ENCODE peak calls at places on chromosomes 11 and 22, in four cellular contexts. One of them, this sample, is unnamed. For H3K4me1, the result is how much of the 10 kb centered on the place peaks cover.

GRCh38 chr22:28906312-28906711 is 22.9 kb downstream of the ZNRF3 start:
- DNase-seq in H1: no peak
- DNase-seq in tibial nerve: no peak
- DNase-seq in adrenal gland: no peak
- DNase-seq in this sample: no peak

GRCh38 chr11:75949023-75949672 is 134.1 kb downstream of the UVRAG start:
- DNase-seq in tibial nerve: no peak
- DNase-seq in adrenal gland: no peak
- DNase-seq in H1: no peak
- DNase-seq in this sample: no peak

GRCh38 chr11:31355131-31355530 is 14.4 kb downstream of the DCDC1 start:
- DNase-seq in tibial nerve: no peak
- DNase-seq in H1: no peak
- DNase-seq in adrenal gland: no peak
- DNase-seq in this sample: no peak

GRCh38 chr11:35223429-35223828 is 84.5 kb downstream of the CD44 start:
- DNase-seq in adrenal gland: no peak
- DNase-seq in tibial nerve: no peak
- DNase-seq in H1: no peak
- DNase-seq in this sample: no peak

GRCh38 chr11:35907648-35908431 is 36.0 kb upstream of the LDLRAD3 start:
- DNase-seq in adrenal gland: peak
- DNase-seq in tibial nerve: no peak
- DNase-seq in H1: no peak
- DNase-seq in this sample: no peak

GRCh38 chr11:86800076-86800955 is at the start of gene PRSS23:
- DNase-seq in adrenal gland: peak
- DNase-seq in tibial nerve: peak
- DNase-seq in H1: peak
- DNase-seq in this sample: peak

GRCh38 chr11:117882539-117882938 is 6.1 kb upstream of the FXYD6 start:
- DNase-seq in H1: no peak
- DNase-seq in adrenal gland: peak
- DNase-seq in tibial nerve: no peak
- DNase-seq in this sample: no peak

GRCh38 chr22:43007519-43008102 is 7.3 kb downstream of the PACSIN2 start:
- DNase-seq in tibial nerve: no peak
- DNase-seq in adrenal gland: no peak
- DNase-seq in H1: no peak
- DNase-seq in this sample: no peak

GRCh38 chr11:125401235-125401634 is 94.8 kb downstream of the FEZ1 start:
- DNase-seq in adrenal gland: no peak
- DNase-seq in H1: no peak
- DNase-seq in tibial nerve: no peak
- DNase-seq in this sample: no peak

GRCh38 chr11:131025421-131026126 is 109.3 kb upstream of the SNX19 start:
- DNase-seq in H1: no peak
- DNase-seq in tibial nerve: no peak
- DNase-seq in adrenal gland: no peak
- DNase-seq in this sample: no peak

GRCh38 chr11:88288560-88288959 is 49.0 kb downstream of the CTSC start:
- DNase-seq in adrenal gland: no peak
- DNase-seq in H1: no peak
- DNase-seq in tibial nerve: no peak
- DNase-seq in this sample: no peak

GRCh38 chr11:100816823-100817222 is 129.7 kb downstream of the ARHGAP42 start:
- DNase-seq in adrenal gland: no peak
- DNase-seq in H1: no peak
- DNase-seq in tibial nerve: no peak
- DNase-seq in this sample: no peak

GRCh38 chr11:9849384-9849783 is 185.5 kb downstream of the SWAP70 start:
- DNase-seq in tibial nerve: no peak
- DNase-seq in H1: no peak
- DNase-seq in adrenal gland: no peak
- DNase-seq in this sample: no peak

GRCh38 chr11:106482920-106483761 is 405.7 kb downstream of the AASDHPPT start:
- DNase-seq in tibial nerve: no peak
- DNase-seq in H1: no peak
- DNase-seq in adrenal gland: no peak
- DNase-seq in this sample: no peak

GRCh38 chr11:112025682-112026081 is 474 bp downstream of the DLAT start:
- DNase-seq in H1: no peak
- DNase-seq in tibial nerve: no peak
- DNase-seq in adrenal gland: no peak
- DNase-seq in this sample: no peak

GRCh38 chr11:12505183-12505582 is 127.8 kb downstream of the PARVA start:
- DNase-seq in adrenal gland: no peak
- DNase-seq in tibial nerve: no peak
- DNase-seq in H1: peak
- DNase-seq in this sample: no peak

GRCh38 chr11:61918251-61919112 is 1.1 kb upstream of the RAB3IL1 start:
- DNase-seq in adrenal gland: peak
- DNase-seq in tibial nerve: no peak
- DNase-seq in H1: no peak
- DNase-seq in this sample: no peak

GRCh38 chr11:94871491-94872185 is 101.7 kb downstream of the CWC15 start:
- DNase-seq in H1: no peak
- DNase-seq in tibial nerve: no peak
- DNase-seq in adrenal gland: no peak
- DNase-seq in this sample: no peak

GRCh38 chr11:78168539-78169477 is 19.6 kb downstream of the KCTD21 start:
- DNase-seq in tibial nerve: peak
- DNase-seq in H1: no peak
- DNase-seq in adrenal gland: peak
- DNase-seq in this sample: peak

GRCh38 chr11:102955624-102956023 is at the start of gene MMP13:
- DNase-seq in H1: no peak
- DNase-seq in adrenal gland: no peak
- DNase-seq in tibial nerve: no peak
- DNase-seq in this sample: no peak

GRCh38 chr11:127564803-127565202 is 564.2 kb upstream of the KIRREL3 start:
- DNase-seq in tibial nerve: no peak
- DNase-seq in H1: no peak
- DNase-seq in adrenal gland: no peak
- DNase-seq in this sample: no peak

GRCh38 chr11:119108857-119109221 is 1.7 kb downstream of the C2CD2L start:
- DNase-seq in tibial nerve: no peak
- DNase-seq in adrenal gland: no peak
- DNase-seq in H1: no peak
- DNase-seq in this sample: no peak

GRCh38 chr11:119109843-119110242 is 2.7 kb downstream of the C2CD2L start:
- DNase-seq in adrenal gland: no peak
- DNase-seq in H1: no peak
- DNase-seq in tibial nerve: no peak
- DNase-seq in this sample: no peak

GRCh38 chr11:119108151-119108856 is 1.2 kb downstream of the C2CD2L start:
- DNase-seq in H1: peak
- DNase-seq in tibial nerve: no peak
- DNase-seq in adrenal gland: no peak
- DNase-seq in this sample: no peak

GRCh38 chr11:119107538-119108150 is 500 bp downstream of the C2CD2L start:
- DNase-seq in tibial nerve: no peak
- DNase-seq in H1: no peak
- DNase-seq in adrenal gland: no peak
- DNase-seq in this sample: no peak

GRCh38 chr11:119106564-119107537 is at the start of gene C2CD2L:
- DNase-seq in adrenal gland: peak
- DNase-seq in tibial nerve: peak
- DNase-seq in H1: peak
- DNase-seq in this sample: peak
- TF ChIP-seq POLR2A in adrenal gland: peak
- TF ChIP-seq POLR2A in tibial nerve: peak
- TF ChIP-seq POLR2A in H1: no peak
- TF ChIP-seq POLR2A in this sample: peak

GRCh38 chr22:19126309-19126666 is 4.1 kb upstream of the DGCR2 start:
- DNase-seq in tibial nerve: no peak
- DNase-seq in adrenal gland: no peak
- DNase-seq in H1: no peak
- DNase-seq in this sample: no peak
- H3K27ac ChIP-seq in tibial nerve: no peak
- H3K27ac ChIP-seq in adrenal gland: no peak
- H3K27ac ChIP-seq in H1: no peak
- H3K27ac ChIP-seq in this sample: no peak

GRCh38 chr22:37894939-37895670 is 11.0 kb upstream of the MICALL1 start:
- DNase-seq in tibial nerve: no peak
- DNase-seq in adrenal gland: no peak
- DNase-seq in H1: peak
- DNase-seq in this sample: no peak
- H3K4me1 ChIP-seq in tibial nerve: half or more
- H3K4me1 ChIP-seq in adrenal gland: under half
- H3K4me1 ChIP-seq in H1: under half
- H3K4me1 ChIP-seq in this sample: under half

GRCh38 chr11:45180158-45180887 is 33.9 kb downstream of the PRDM11 start:
- DNase-seq in H1: peak
- DNase-seq in adrenal gland: peak
- DNase-seq in tibial nerve: no peak
- DNase-seq in this sample: peak
- TF ChIP-seq POLR2A in H1: no peak
- TF ChIP-seq POLR2A in adrenal gland: peak
- TF ChIP-seq POLR2A in tibial nerve: no peak
- TF ChIP-seq POLR2A in this sample: no peak

GRCh38 chr11:74717211-74717997 is 13.8 kb downstream of the CHRDL2 start:
- DNase-seq in tibial nerve: no peak
- DNase-seq in H1: no peak
- DNase-seq in adrenal gland: no peak
- DNase-seq in this sample: no peak

GRCh38 chr11:74723511-74723910 is 7.7 kb downstream of the CHRDL2 start:
- DNase-seq in H1: no peak
- DNase-seq in tibial nerve: no peak
- DNase-seq in adrenal gland: no peak
- DNase-seq in this sample: no peak

GRCh38 chr11:74719011-74719410 is 12.2 kb downstream of the CHRDL2 start:
- DNase-seq in tibial nerve: no peak
- DNase-seq in adrenal gland: no peak
- DNase-seq in H1: no peak
- DNase-seq in this sample: no peak

GRCh38 chr11:74721479-74721835 is 9.8 kb downstream of the CHRDL2 start:
- DNase-seq in H1: no peak
- DNase-seq in adrenal gland: no peak
- DNase-seq in tibial nerve: no peak
- DNase-seq in this sample: no peak

GRCh38 chr11:74720596-74721478 is 10.4 kb downstream of the CHRDL2 start:
- DNase-seq in adrenal gland: peak
- DNase-seq in tibial nerve: no peak
- DNase-seq in H1: no peak
- DNase-seq in this sample: no peak
- H3K27ac ChIP-seq in adrenal gland: no peak
- H3K27ac ChIP-seq in tibial nerve: peak
- H3K27ac ChIP-seq in H1: no peak
- H3K27ac ChIP-seq in this sample: no peak

DNA sequence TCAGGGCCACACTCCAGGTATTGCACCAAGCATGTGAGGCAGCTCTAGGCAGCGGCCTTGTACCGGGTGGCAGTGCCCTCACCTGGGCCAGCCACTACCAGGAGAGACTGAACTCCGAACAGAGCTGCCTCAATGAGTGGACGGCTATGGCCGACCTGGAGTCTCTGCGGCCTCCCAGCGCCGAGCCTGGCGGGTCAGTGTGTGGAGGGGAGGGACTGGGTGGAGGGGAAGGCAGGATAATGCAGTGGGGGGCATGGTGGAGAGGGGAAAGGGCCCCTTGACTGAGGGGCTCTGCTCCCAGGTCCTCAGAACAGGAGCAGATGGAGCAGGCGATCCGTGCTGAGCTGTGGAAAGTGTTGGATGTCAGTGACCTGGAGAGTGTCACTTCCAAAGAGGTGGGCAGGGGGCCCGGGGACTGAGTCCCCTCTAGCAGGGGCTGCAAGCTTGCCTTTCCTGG is 4.2 kb downstream of the SSH3 start:
- DNase-seq in tibial nerve: no peak
- DNase-seq in H1: no peak
- DNase-seq in adrenal gland: no peak
- DNase-seq in this sample: no peak
- H3K4me1 ChIP-seq in tibial nerve: under half
- H3K4me1 ChIP-seq in H1: under half
- H3K4me1 ChIP-seq in adrenal gland: under half
- H3K4me1 ChIP-seq in this sample: under half

GRCh38 chr11:122170815-122171475 is 54.9 kb upstream of the BLID start:
- DNase-seq in tibial nerve: no peak
- DNase-seq in adrenal gland: no peak
- DNase-seq in H1: no peak
- DNase-seq in this sample: no peak
- TF ChIP-seq POLR2A in tibial nerve: no peak
- TF ChIP-seq POLR2A in adrenal gland: no peak
- TF ChIP-seq POLR2A in H1: no peak
- TF ChIP-seq POLR2A in this sample: no peak

GRCh38 chr22:46026907-46027218 is 49.9 kb upstream of the WNT7B start:
- DNase-seq in adrenal gland: no peak
- DNase-seq in H1: no peak
- DNase-seq in tibial nerve: no peak
- DNase-seq in this sample: no peak
- H3K27ac ChIP-seq in adrenal gland: peak
- H3K27ac ChIP-seq in H1: no peak
- H3K27ac ChIP-seq in tibial nerve: peak
- H3K27ac ChIP-seq in this sample: peak

GRCh38 chr22:19951351-19951750 is 9.7 kb upstream of the TXNRD2 start:
- DNase-seq in adrenal gland: peak
- DNase-seq in tibial nerve: no peak
- DNase-seq in H1: no peak
- DNase-seq in this sample: peak
- H3K4me1 ChIP-seq in adrenal gland: half or more
- H3K4me1 ChIP-seq in tibial nerve: under half
- H3K4me1 ChIP-seq in H1: under half
- H3K4me1 ChIP-seq in this sample: under half

This sample was measured in right lobe of liver.